ENCODE peak calls at places on chromosomes 13 and 19, in eight cellular contexts. One of them, this sample, is unnamed.

GRCh38 chr13:99224019-99224418 is 23.4 kb downstream of the UBAC2 start:
- DNase-seq in dorsolateral prefrontal cortex: no peak
- DNase-seq in glutamatergic neuron: no peak
- DNase-seq in neural crest cell: no peak
- DNase-seq in tibial nerve: no peak
- DNase-seq in body of pancreas: no peak
- DNase-seq in upper lobe of right lung: no peak
- DNase-seq in heart right ventricle: no peak
- DNase-seq in this sample: no peak

GRCh38 chr13:97001641-97002040 is 7.4 kb upstream of the OXGR1 start:
- DNase-seq in tibial nerve: no peak
- DNase-seq in glutamatergic neuron: no peak
- DNase-seq in dorsolateral prefrontal cortex: no peak
- DNase-seq in neural crest cell: no peak
- DNase-seq in heart right ventricle: no peak
- DNase-seq in upper lobe of right lung: no peak
- DNase-seq in body of pancreas: no peak
- DNase-seq in this sample: no peak

GRCh38 chr19:10111405-10111811 is at the start of gene P2RY11:
- DNase-seq in upper lobe of right lung: peak; percentile 73
- DNase-seq in body of pancreas: no peak
- DNase-seq in neural crest cell: no peak
- DNase-seq in tibial nerve: no peak
- DNase-seq in dorsolateral prefrontal cortex: no peak
- DNase-seq in heart right ventricle: no peak
- DNase-seq in glutamatergic neuron: no peak
- DNase-seq in this sample: no peak

GRCh38 chr13:113061796-113062425 is 43.7 kb upstream of the F7 start:
- DNase-seq in upper lobe of right lung: peak; percentile 29
- DNase-seq in body of pancreas: no peak
- DNase-seq in neural crest cell: no peak
- DNase-seq in tibial nerve: no peak
- DNase-seq in heart right ventricle: no peak
- DNase-seq in glutamatergic neuron: peak; percentile 12
- DNase-seq in dorsolateral prefrontal cortex: no peak
- DNase-seq in this sample: no peak

GRCh38 chr19:32251634-32252332 is 93.6 kb upstream of the ZNF507 start:
- DNase-seq in body of pancreas: no peak
- DNase-seq in tibial nerve: no peak
- DNase-seq in heart right ventricle: no peak
- DNase-seq in glutamatergic neuron: no peak
- DNase-seq in upper lobe of right lung: no peak
- DNase-seq in neural crest cell: no peak
- DNase-seq in dorsolateral prefrontal cortex: no peak
- DNase-seq in this sample: no peak

GRCh38 chr13:77952276-77952675 is 33.6 kb upstream of the EDNRB start:
- DNase-seq in tibial nerve: no peak
- DNase-seq in upper lobe of right lung: no peak
- DNase-seq in dorsolateral prefrontal cortex: no peak
- DNase-seq in body of pancreas: no peak
- DNase-seq in glutamatergic neuron: no peak
- DNase-seq in heart right ventricle: no peak
- DNase-seq in neural crest cell: no peak
- DNase-seq in this sample: no peak

GRCh38 chr13:107554355-107554905 is 660.9 kb downstream of the LIG4 start:
- DNase-seq in neural crest cell: no peak
- DNase-seq in dorsolateral prefrontal cortex: no peak
- DNase-seq in body of pancreas: no peak
- DNase-seq in glutamatergic neuron: peak; percentile 18
- DNase-seq in tibial nerve: no peak
- DNase-seq in upper lobe of right lung: no peak
- DNase-seq in heart right ventricle: no peak
- DNase-seq in this sample: no peak

GRCh38 chr13:113905942-113906341 is 42.1 kb upstream of the GAS6 start:
- DNase-seq in tibial nerve: no peak
- DNase-seq in upper lobe of right lung: no peak
- DNase-seq in dorsolateral prefrontal cortex: no peak
- DNase-seq in body of pancreas: no peak
- DNase-seq in heart right ventricle: no peak
- DNase-seq in neural crest cell: no peak
- DNase-seq in glutamatergic neuron: no peak
- DNase-seq in this sample: no peak

GRCh38 chr13:98563071-98563470 is 13.8 kb downstream of the STK24 start:
- DNase-seq in glutamatergic neuron: no peak
- DNase-seq in body of pancreas: no peak
- DNase-seq in heart right ventricle: no peak
- DNase-seq in upper lobe of right lung: no peak
- DNase-seq in neural crest cell: no peak
- DNase-seq in tibial nerve: no peak
- DNase-seq in dorsolateral prefrontal cortex: no peak
- DNase-seq in this sample: no peak

GRCh38 chr19:31946491-31946890 is 398.9 kb upstream of the ZNF507 start:
- DNase-seq in heart right ventricle: peak; percentile 15
- DNase-seq in tibial nerve: no peak
- DNase-seq in upper lobe of right lung: no peak
- DNase-seq in neural crest cell: no peak
- DNase-seq in glutamatergic neuron: no peak
- DNase-seq in body of pancreas: no peak
- DNase-seq in dorsolateral prefrontal cortex: no peak
- DNase-seq in this sample: no peak

GRCh38 chr13:72960541-72960940 is 98.3 kb upstream of the KLF5 start:
- DNase-seq in upper lobe of right lung: no peak
- DNase-seq in tibial nerve: no peak
- DNase-seq in heart right ventricle: no peak
- DNase-seq in glutamatergic neuron: no peak
- DNase-seq in body of pancreas: peak; percentile 40
- DNase-seq in dorsolateral prefrontal cortex: no peak
- DNase-seq in neural crest cell: no peak
- DNase-seq in this sample: no peak

GRCh38 chr19:39692822-39693221 is 11.5 kb upstream of the LGALS14 start:
- DNase-seq in heart right ventricle: no peak
- DNase-seq in upper lobe of right lung: no peak
- DNase-seq in glutamatergic neuron: no peak
- DNase-seq in body of pancreas: no peak
- DNase-seq in neural crest cell: no peak
- DNase-seq in dorsolateral prefrontal cortex: no peak
- DNase-seq in tibial nerve: no peak
- DNase-seq in this sample: no peak

GRCh38 chr13:106685142-106685541 is 117.2 kb upstream of the ARGLU1 start:
- DNase-seq in tibial nerve: no peak
- DNase-seq in body of pancreas: no peak
- DNase-seq in dorsolateral prefrontal cortex: no peak
- DNase-seq in upper lobe of right lung: no peak
- DNase-seq in neural crest cell: no peak
- DNase-seq in glutamatergic neuron: no peak
- DNase-seq in heart right ventricle: no peak
- DNase-seq in this sample: no peak

GRCh38 chr13:49733181-49733951 is 42.1 kb upstream of the EBPL start:
- DNase-seq in upper lobe of right lung: peak; percentile 70
- DNase-seq in heart right ventricle: no peak
- DNase-seq in neural crest cell: no peak
- DNase-seq in dorsolateral prefrontal cortex: no peak
- DNase-seq in tibial nerve: no peak
- DNase-seq in glutamatergic neuron: no peak
- DNase-seq in body of pancreas: no peak
- DNase-seq in this sample: no peak

GRCh38 chr19:13082192-13083007 is 20.3 kb downstream of the LYL1 start:
- DNase-seq in neural crest cell: no peak
- DNase-seq in glutamatergic neuron: peak; percentile 91
- DNase-seq in dorsolateral prefrontal cortex: peak; percentile 62
- DNase-seq in upper lobe of right lung: no peak
- DNase-seq in tibial nerve: peak; percentile 46
- DNase-seq in heart right ventricle: no peak
- DNase-seq in body of pancreas: peak; percentile 53
- DNase-seq in this sample: no peak

GRCh38 chr13:37011002-37011401 is 10.4 kb downstream of the EXOSC8 start:
- DNase-seq in upper lobe of right lung: no peak
- DNase-seq in neural crest cell: no peak
- DNase-seq in body of pancreas: no peak
- DNase-seq in dorsolateral prefrontal cortex: no peak
- DNase-seq in tibial nerve: no peak
- DNase-seq in glutamatergic neuron: no peak
- DNase-seq in heart right ventricle: no peak
- DNase-seq in this sample: no peak

GRCh38 chr13:83298636-83299035 is 583.6 kb downstream of the SLITRK1 start:
- DNase-seq in neural crest cell: no peak
- DNase-seq in tibial nerve: no peak
- DNase-seq in heart right ventricle: no peak
- DNase-seq in glutamatergic neuron: no peak
- DNase-seq in upper lobe of right lung: no peak
- DNase-seq in body of pancreas: no peak
- DNase-seq in dorsolateral prefrontal cortex: no peak
- DNase-seq in this sample: no peak

GRCh38 chr19:51743405-51743804 is 8.3 kb downstream of the FPR1 start:
- DNase-seq in tibial nerve: no peak
- DNase-seq in glutamatergic neuron: no peak
- DNase-seq in dorsolateral prefrontal cortex: no peak
- DNase-seq in neural crest cell: no peak
- DNase-seq in body of pancreas: no peak
- DNase-seq in heart right ventricle: no peak
- DNase-seq in upper lobe of right lung: no peak
- DNase-seq in this sample: no peak

GRCh38 chr19:7874080-7874856 is at the start of gene PRR36:
- DNase-seq in neural crest cell: peak; percentile 68
- DNase-seq in heart right ventricle: no peak
- DNase-seq in upper lobe of right lung: peak; percentile 89
- DNase-seq in glutamatergic neuron: peak; percentile 87
- DNase-seq in dorsolateral prefrontal cortex: no peak
- DNase-seq in body of pancreas: peak; percentile 82
- DNase-seq in tibial nerve: no peak
- DNase-seq in this sample: no peak

GRCh38 chr19:35063940-35064818 is 22.7 kb downstream of the HPN start:
- DNase-seq in tibial nerve: no peak
- DNase-seq in heart right ventricle: no peak
- DNase-seq in dorsolateral prefrontal cortex: no peak
- DNase-seq in body of pancreas: peak; percentile 71
- DNase-seq in upper lobe of right lung: no peak
- DNase-seq in neural crest cell: no peak
- DNase-seq in glutamatergic neuron: no peak
- DNase-seq in this sample: no peak

GRCh38 chr19:29670255-29670654 is 5.0 kb downstream of the PLEKHF1 start:
- DNase-seq in neural crest cell: no peak
- DNase-seq in body of pancreas: no peak
- DNase-seq in tibial nerve: no peak
- DNase-seq in heart right ventricle: no peak
- DNase-seq in upper lobe of right lung: no peak
- DNase-seq in dorsolateral prefrontal cortex: no peak
- DNase-seq in glutamatergic neuron: no peak
- DNase-seq in this sample: no peak
- TF ChIP-seq CTCF in neural crest cell: no peak
- TF ChIP-seq CTCF in body of pancreas: no peak
- TF ChIP-seq CTCF in tibial nerve: no peak
- TF ChIP-seq CTCF in heart right ventricle: no peak
- TF ChIP-seq CTCF in upper lobe of right lung: no peak
- TF ChIP-seq CTCF in dorsolateral prefrontal cortex: no peak
- TF ChIP-seq CTCF in glutamatergic neuron: no peak
- TF ChIP-seq CTCF in this sample: no peak

GRCh38 chr19:56351208-56351607 is 36.6 kb upstream of the ZSCAN5A start:
- DNase-seq in heart right ventricle: no peak
- DNase-seq in body of pancreas: no peak
- DNase-seq in upper lobe of right lung: no peak
- DNase-seq in neural crest cell: no peak
- DNase-seq in glutamatergic neuron: no peak
- DNase-seq in tibial nerve: no peak
- DNase-seq in dorsolateral prefrontal cortex: no peak
- DNase-seq in this sample: no peak

GRCh38 chr19:56350416-56351045 is 35.9 kb upstream of the ZSCAN5A start:
- DNase-seq in neural crest cell: peak; percentile 31
- DNase-seq in tibial nerve: peak; percentile 74
- DNase-seq in upper lobe of right lung: no peak
- DNase-seq in glutamatergic neuron: peak; percentile 41
- DNase-seq in body of pancreas: peak; percentile 45
- DNase-seq in dorsolateral prefrontal cortex: no peak
- DNase-seq in heart right ventricle: no peak
- DNase-seq in this sample: no peak

GRCh38 chr19:56347163-56347778 is 32.6 kb upstream of the ZSCAN5A start:
- DNase-seq in upper lobe of right lung: no peak
- DNase-seq in glutamatergic neuron: no peak
- DNase-seq in dorsolateral prefrontal cortex: no peak
- DNase-seq in tibial nerve: no peak
- DNase-seq in body of pancreas: no peak
- DNase-seq in heart right ventricle: no peak
- DNase-seq in neural crest cell: no peak
- DNase-seq in this sample: no peak

GRCh38 chr19:56348289-56348877 is 33.7 kb upstream of the ZSCAN5A start:
- DNase-seq in neural crest cell: no peak
- DNase-seq in upper lobe of right lung: no peak
- DNase-seq in heart right ventricle: no peak
- DNase-seq in body of pancreas: no peak
- DNase-seq in glutamatergic neuron: no peak
- DNase-seq in tibial nerve: no peak
- DNase-seq in dorsolateral prefrontal cortex: no peak
- DNase-seq in this sample: no peak
- TF ChIP-seq CTCF in neural crest cell: peak; percentile 42
- TF ChIP-seq CTCF in upper lobe of right lung: peak; percentile 21
- TF ChIP-seq CTCF in heart right ventricle: peak; percentile 13
- TF ChIP-seq CTCF in body of pancreas: no peak
- TF ChIP-seq CTCF in glutamatergic neuron: no peak
- TF ChIP-seq CTCF in tibial nerve: no peak
- TF ChIP-seq CTCF in dorsolateral prefrontal cortex: no peak
- TF ChIP-seq CTCF in this sample: no peak

GRCh38 chr13:100986571-100986970 is 312.0 kb upstream of the TMTC4 start:
- DNase-seq in glutamatergic neuron: no peak
- DNase-seq in neural crest cell: no peak
- DNase-seq in body of pancreas: no peak
- DNase-seq in upper lobe of right lung: no peak
- DNase-seq in tibial nerve: no peak
- DNase-seq in heart right ventricle: no peak
- DNase-seq in dorsolateral prefrontal cortex: no peak
- DNase-seq in this sample: no peak
- TF ChIP-seq CTCF in glutamatergic neuron: no peak
- TF ChIP-seq CTCF in neural crest cell: no peak
- TF ChIP-seq CTCF in body of pancreas: no peak
- TF ChIP-seq CTCF in upper lobe of right lung: no peak
- TF ChIP-seq CTCF in tibial nerve: no peak
- TF ChIP-seq CTCF in heart right ventricle: no peak
- TF ChIP-seq CTCF in dorsolateral prefrontal cortex: no peak
- TF ChIP-seq CTCF in this sample: no peak

GRCh38 chr13:40992678-40993077 is 26.4 kb downstream of the ELF1 start:
- DNase-seq in tibial nerve: no peak
- DNase-seq in heart right ventricle: no peak
- DNase-seq in dorsolateral prefrontal cortex: no peak
- DNase-seq in glutamatergic neuron: no peak
- DNase-seq in neural crest cell: no peak
- DNase-seq in body of pancreas: no peak
- DNase-seq in upper lobe of right lung: no peak
- DNase-seq in this sample: no peak

GRCh38 chr13:40993119-40993518 is 26.0 kb downstream of the ELF1 start:
- DNase-seq in heart right ventricle: no peak
- DNase-seq in tibial nerve: no peak
- DNase-seq in glutamatergic neuron: no peak
- DNase-seq in upper lobe of right lung: no peak
- DNase-seq in dorsolateral prefrontal cortex: no peak
- DNase-seq in neural crest cell: no peak
- DNase-seq in body of pancreas: peak; percentile 56
- DNase-seq in this sample: no peak

GRCh38 chr13:40995997-40996396 is 23.1 kb downstream of the ELF1 start:
- DNase-seq in upper lobe of right lung: no peak
- DNase-seq in body of pancreas: no peak
- DNase-seq in dorsolateral prefrontal cortex: no peak
- DNase-seq in heart right ventricle: no peak
- DNase-seq in tibial nerve: no peak
- DNase-seq in neural crest cell: no peak
- DNase-seq in glutamatergic neuron: no peak
- DNase-seq in this sample: no peak

GRCh38 chr13:40994581-40995230 is 24.4 kb downstream of the ELF1 start:
- DNase-seq in upper lobe of right lung: no peak
- DNase-seq in dorsolateral prefrontal cortex: no peak
- DNase-seq in body of pancreas: no peak
- DNase-seq in heart right ventricle: no peak
- DNase-seq in tibial nerve: no peak
- DNase-seq in glutamatergic neuron: no peak
- DNase-seq in neural crest cell: no peak
- DNase-seq in this sample: no peak

GRCh38 chr13:40993987-40994386 is 25.1 kb downstream of the ELF1 start:
- DNase-seq in tibial nerve: no peak
- DNase-seq in body of pancreas: peak; percentile 79
- DNase-seq in upper lobe of right lung: no peak
- DNase-seq in glutamatergic neuron: no peak
- DNase-seq in dorsolateral prefrontal cortex: no peak
- DNase-seq in heart right ventricle: no peak
- DNase-seq in neural crest cell: no peak
- DNase-seq in this sample: no peak
- TF ChIP-seq CTCF in tibial nerve: no peak
- TF ChIP-seq CTCF in body of pancreas: peak; percentile 88
- TF ChIP-seq CTCF in upper lobe of right lung: no peak
- TF ChIP-seq CTCF in glutamatergic neuron: no peak
- TF ChIP-seq CTCF in dorsolateral prefrontal cortex: no peak
- TF ChIP-seq CTCF in heart right ventricle: no peak
- TF ChIP-seq CTCF in neural crest cell: peak; percentile 35
- TF ChIP-seq CTCF in this sample: no peak

This sample was measured in mesothelial cell of epicardium.